ENCODE peak calls at places on chromosome 13, in four cellular contexts. One of them, this sample, is unnamed.

GRCh38 chr13:106473174-106473573 is 62.3 kb downstream of the EFNB2 start:
- DNase-seq in brain microvascular endothelial cell: no peak
- DNase-seq in right lobe of liver: no peak
- DNase-seq in thoracic aorta: no peak
- DNase-seq in this sample: no peak

GRCh38 chr13:107252428-107252827 is 684.5 kb upstream of the ARGLU1 start:
- DNase-seq in thoracic aorta: no peak
- DNase-seq in brain microvascular endothelial cell: no peak
- DNase-seq in right lobe of liver: no peak
- DNase-seq in this sample: no peak

GRCh38 chr13:38053896-38054295 is 184.3 kb upstream of the TRPC4 start:
- DNase-seq in brain microvascular endothelial cell: no peak
- DNase-seq in thoracic aorta: no peak
- DNase-seq in right lobe of liver: no peak
- DNase-seq in this sample: no peak

GRCh38 chr13:26029581-26030136 is 22.2 kb downstream of the SHISA2 start:
- DNase-seq in thoracic aorta: no peak
- DNase-seq in right lobe of liver: no peak
- DNase-seq in brain microvascular endothelial cell: no peak
- DNase-seq in this sample: no peak

GRCh38 chr13:39616087-39616694 is 13.2 kb upstream of the LHFPL6 start:
- DNase-seq in thoracic aorta: no peak
- DNase-seq in right lobe of liver: peak; percentile 51
- DNase-seq in brain microvascular endothelial cell: peak; percentile 56
- DNase-seq in this sample: no peak

GRCh38 chr13:110677731-110678545 is 28.0 kb downstream of the CARS2 start:
- DNase-seq in thoracic aorta: no peak
- DNase-seq in brain microvascular endothelial cell: peak; percentile 43
- DNase-seq in right lobe of liver: no peak
- DNase-seq in this sample: no peak

GRCh38 chr13:71255633-71256032 is 611.4 kb downstream of the DACH1 start:
- DNase-seq in right lobe of liver: no peak
- DNase-seq in brain microvascular endothelial cell: no peak
- DNase-seq in thoracic aorta: no peak
- DNase-seq in this sample: no peak

GRCh38 chr13:38979891-38980627 is 10.6 kb downstream of the STOML3 start:
- DNase-seq in brain microvascular endothelial cell: no peak
- DNase-seq in thoracic aorta: no peak
- DNase-seq in right lobe of liver: no peak
- DNase-seq in this sample: no peak

GRCh38 chr13:97395437-97396136 is 38.4 kb upstream of the RAP2A start:
- DNase-seq in thoracic aorta: no peak
- DNase-seq in right lobe of liver: no peak
- DNase-seq in brain microvascular endothelial cell: peak; percentile 5
- DNase-seq in this sample: no peak

GRCh38 chr13:26946675-26947342 is 186.2 kb upstream of the GPR12 start:
- DNase-seq in thoracic aorta: no peak
- DNase-seq in brain microvascular endothelial cell: peak; percentile 31
- DNase-seq in right lobe of liver: no peak
- DNase-seq in this sample: no peak

GRCh38 chr13:114047358-114047881 is 73.5 kb upstream of the C13orf46 start:
- DNase-seq in brain microvascular endothelial cell: no peak
- DNase-seq in right lobe of liver: no peak
- DNase-seq in thoracic aorta: no peak
- DNase-seq in this sample: no peak

GRCh38 chr13:106619688-106620555 is 52.0 kb upstream of the ARGLU1 start:
- DNase-seq in brain microvascular endothelial cell: peak; percentile 46
- DNase-seq in thoracic aorta: no peak
- DNase-seq in right lobe of liver: no peak
- DNase-seq in this sample: no peak

GRCh38 chr13:111904166-111904565 is 162.8 kb upstream of the SOX1 start:
- DNase-seq in thoracic aorta: no peak
- DNase-seq in right lobe of liver: peak; percentile 24
- DNase-seq in brain microvascular endothelial cell: no peak
- DNase-seq in this sample: no peak

GRCh38 chr13:25177012-25177411 is 4.9 kb upstream of the AMER2 start:
- DNase-seq in thoracic aorta: no peak
- DNase-seq in brain microvascular endothelial cell: no peak
- DNase-seq in right lobe of liver: no peak
- DNase-seq in this sample: no peak

GRCh38 chr13:29846475-29847256 is 3.8 kb downstream of the UBL3 start:
- DNase-seq in right lobe of liver: no peak
- DNase-seq in brain microvascular endothelial cell: no peak
- DNase-seq in thoracic aorta: no peak
- DNase-seq in this sample: no peak
- H3K4me3 ChIP-seq in right lobe of liver: peak overlapping the region; percentile 75
- H3K4me3 ChIP-seq in brain microvascular endothelial cell: peak overlapping the region; percentile 61
- H3K4me3 ChIP-seq in thoracic aorta: peak overlapping the region; percentile 97
- H3K4me3 ChIP-seq in this sample: peak overlapping the region; percentile 91

GRCh38 chr13:105341256-105341655 is 1194.2 kb downstream of the EFNB2 start:
- DNase-seq in brain microvascular endothelial cell: no peak
- DNase-seq in thoracic aorta: no peak
- DNase-seq in right lobe of liver: no peak
- DNase-seq in this sample: no peak

GRCh38 chr13:105336706-105337582 is 1198.5 kb downstream of the EFNB2 start:
- DNase-seq in thoracic aorta: no peak
- DNase-seq in brain microvascular endothelial cell: peak; percentile 38
- DNase-seq in right lobe of liver: no peak
- DNase-seq in this sample: peak; percentile 45

GRCh38 chr13:105340061-105340606 is 1195.3 kb downstream of the EFNB2 start:
- DNase-seq in brain microvascular endothelial cell: no peak
- DNase-seq in right lobe of liver: no peak
- DNase-seq in thoracic aorta: no peak
- DNase-seq in this sample: no peak

GRCh38 chr13:105338773-105339172 is 1196.7 kb downstream of the EFNB2 start:
- DNase-seq in right lobe of liver: no peak
- DNase-seq in brain microvascular endothelial cell: no peak
- DNase-seq in thoracic aorta: no peak
- DNase-seq in this sample: no peak

DNA sequence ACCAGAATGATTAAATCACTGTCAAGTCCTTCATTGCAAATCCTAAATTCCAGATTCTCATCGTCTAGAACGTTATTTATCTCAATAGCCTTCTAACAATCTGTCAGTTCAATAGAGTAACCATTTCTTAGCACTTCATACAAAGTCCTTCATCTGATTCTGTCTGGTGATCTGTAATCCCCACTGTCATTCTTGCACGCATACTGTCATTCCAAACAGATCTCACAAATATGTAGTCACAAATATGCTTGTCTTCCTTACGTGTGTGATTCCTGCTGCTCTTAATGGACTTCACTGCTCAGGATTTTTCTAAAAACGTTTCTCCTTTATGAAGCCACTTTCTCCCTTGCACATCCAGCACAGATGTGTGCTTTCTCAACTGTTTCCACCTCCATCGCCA is 1197.4 kb downstream of the EFNB2 start:
- DNase-seq in thoracic aorta: no peak
- DNase-seq in brain microvascular endothelial cell: no peak
- DNase-seq in right lobe of liver: no peak
- DNase-seq in this sample: no peak
- TF ChIP-seq CTCF in thoracic aorta: no peak
- TF ChIP-seq CTCF in brain microvascular endothelial cell: no peak
- TF ChIP-seq CTCF in right lobe of liver: no peak
- TF ChIP-seq CTCF in this sample: no peak

GRCh38 chr13:23656637-23657036 is 86.4 kb downstream of the TNFRSF19 start:
- DNase-seq in right lobe of liver: no peak
- DNase-seq in thoracic aorta: no peak
- DNase-seq in brain microvascular endothelial cell: peak; percentile 89
- DNase-seq in this sample: no peak
- H3K27ac ChIP-seq in right lobe of liver: no peak overlapping the region
- H3K27ac ChIP-seq in thoracic aorta: no peak overlapping the region
- H3K27ac ChIP-seq in brain microvascular endothelial cell: peak overlapping the region; percentile 85
- H3K27ac ChIP-seq in this sample: no peak overlapping the region

GRCh38 chr13:45200701-45201230 is at the start of gene KCTD4:
- DNase-seq in thoracic aorta: no peak
- DNase-seq in brain microvascular endothelial cell: no peak
- DNase-seq in right lobe of liver: no peak
- DNase-seq in this sample: no peak
- H3K4me3 ChIP-seq in thoracic aorta: no peak within 1 kb of the TSS
- H3K4me3 ChIP-seq in brain microvascular endothelial cell: no peak within 1 kb of the TSS
- H3K4me3 ChIP-seq in right lobe of liver: no peak within 1 kb of the TSS
- H3K4me3 ChIP-seq in this sample: no peak within 1 kb of the TSS

GRCh38 chr13:52004508-52005183 is 6.6 kb downstream of the ATP7B start:
- DNase-seq in right lobe of liver: no peak
- DNase-seq in thoracic aorta: no peak
- DNase-seq in brain microvascular endothelial cell: no peak
- DNase-seq in this sample: no peak
- TF ChIP-seq CTCF in right lobe of liver: no peak
- TF ChIP-seq CTCF in thoracic aorta: no peak
- TF ChIP-seq CTCF in brain microvascular endothelial cell: no peak
- TF ChIP-seq CTCF in this sample: no peak

GRCh38 chr13:45436953-45437352 is 18.8 kb upstream of the SLC25A30 start:
- DNase-seq in brain microvascular endothelial cell: no peak
- DNase-seq in right lobe of liver: peak; percentile 28
- DNase-seq in thoracic aorta: no peak
- DNase-seq in this sample: no peak

GRCh38 chr13:45439000-45439399 is 20.8 kb upstream of the SLC25A30 start:
- DNase-seq in brain microvascular endothelial cell: no peak
- DNase-seq in right lobe of liver: peak; percentile 9
- DNase-seq in thoracic aorta: no peak
- DNase-seq in this sample: no peak

GRCh38 chr13:45441633-45442032 is 23.1 kb upstream of the COG3 start:
- DNase-seq in thoracic aorta: no peak
- DNase-seq in right lobe of liver: peak; percentile 47
- DNase-seq in brain microvascular endothelial cell: peak; percentile 11
- DNase-seq in this sample: no peak

GRCh38 chr13:45436332-45436731 is 18.2 kb upstream of the SLC25A30 start:
- DNase-seq in right lobe of liver: peak; percentile 59
- DNase-seq in thoracic aorta: no peak
- DNase-seq in brain microvascular endothelial cell: no peak
- DNase-seq in this sample: no peak

GRCh38 chr13:45439781-45440462 is 21.7 kb upstream of the SLC25A30 start:
- DNase-seq in thoracic aorta: no peak
- DNase-seq in brain microvascular endothelial cell: no peak
- DNase-seq in right lobe of liver: peak; percentile 9
- DNase-seq in this sample: no peak
- H3K27ac ChIP-seq in thoracic aorta: no peak overlapping the region
- H3K27ac ChIP-seq in brain microvascular endothelial cell: no peak overlapping the region
- H3K27ac ChIP-seq in right lobe of liver: peak overlapping the region; percentile 96
- H3K27ac ChIP-seq in this sample: no peak overlapping the region

GRCh38 chr13:112969692-112970338 is 801 bp downstream of the MCF2L start:
- DNase-seq in right lobe of liver: no peak
- DNase-seq in brain microvascular endothelial cell: no peak
- DNase-seq in thoracic aorta: no peak
- DNase-seq in this sample: no peak
- H3K4me3 ChIP-seq in right lobe of liver: peak overlapping the region; percentile 61
- H3K4me3 ChIP-seq in brain microvascular endothelial cell: no peak overlapping the region
- H3K4me3 ChIP-seq in thoracic aorta: peak overlapping the region; percentile 64
- H3K4me3 ChIP-seq in this sample: peak overlapping the region; percentile 60

GRCh38 chr13:74574964-74575728 is 440.9 kb upstream of the KLF12 start:
- DNase-seq in thoracic aorta: no peak
- DNase-seq in right lobe of liver: no peak
- DNase-seq in brain microvascular endothelial cell: no peak
- DNase-seq in this sample: no peak
- TF ChIP-seq CTCF in thoracic aorta: no peak
- TF ChIP-seq CTCF in right lobe of liver: no peak
- TF ChIP-seq CTCF in brain microvascular endothelial cell: peak; percentile 21
- TF ChIP-seq CTCF in this sample: no peak

GRCh38 chr13:44744880-44745633 is 168.9 kb upstream of the TSC22D1 start:
- DNase-seq in thoracic aorta: no peak
- DNase-seq in right lobe of liver: no peak
- DNase-seq in brain microvascular endothelial cell: no peak
- DNase-seq in this sample: no peak
- H3K27ac ChIP-seq in thoracic aorta: no peak overlapping the region
- H3K27ac ChIP-seq in right lobe of liver: no peak overlapping the region
- H3K27ac ChIP-seq in brain microvascular endothelial cell: no peak overlapping the region
- H3K27ac ChIP-seq in this sample: no peak overlapping the region

GRCh38 chr13:35478384-35479222 is 2.1 kb upstream of the MAB21L1 start:
- DNase-seq in brain microvascular endothelial cell: no peak
- DNase-seq in thoracic aorta: no peak
- DNase-seq in right lobe of liver: no peak
- DNase-seq in this sample: no peak
- H3K4me3 ChIP-seq in brain microvascular endothelial cell: no peak overlapping the region
- H3K4me3 ChIP-seq in thoracic aorta: no peak overlapping the region
- H3K4me3 ChIP-seq in right lobe of liver: no peak overlapping the region
- H3K4me3 ChIP-seq in this sample: no peak overlapping the region

This sample was measured in lower lobe of right lung.